ENCODE peak calls at places on chromosomes 13 and 19, in four cellular contexts. Z, P, N and A are unnamed samples. For H3K4me1, the result is how much of the 10 kb centered on the place peaks cover.

GRCh38 chr13:73077867-73078266 is 19.1 kb downstream of the KLF5 start:
- DNase-seq in Z (no peak), P (no peak), N (no peak), A (no peak)

GRCh38 chr13:49791214-49791752 is 1.2 kb downstream of the KPNA3 start:
- DNase-seq in Z (no peak), P (peak), N (no peak), A (peak)

GRCh38 chr13:103516009-103516795 is 450.0 kb upstream of the SLC10A2 start:
- DNase-seq in Z (no peak), P (no peak), N (no peak), A (no peak)

GRCh38 chr19:16678498-16678897 is 17.6 kb downstream of the TMEM38A start:
- DNase-seq in Z (no peak), P (no peak), N (no peak), A (no peak)

GRCh38 chr19:58538257-58539168 is 5.4 kb upstream of the TRIM28 start:
- DNase-seq in Z (no peak), P (no peak), N (peak), A (no peak)

GRCh38 chr13:24228852-24229458 is 68.4 kb downstream of the SPATA13 start:
- DNase-seq in Z (no peak), P (peak), N (no peak), A (no peak)

GRCh38 chr19:29546583-29547190 is 20.9 kb downstream of the VSTM2B start:
- DNase-seq in Z (no peak), P (no peak), N (no peak), A (no peak)

GRCh38 chr19:11505032-11505503 is 571 bp downstream of the ZNF653 start:
- DNase-seq in Z (peak), P (peak), N (peak), A (peak)

GRCh38 chr19:17766543-17767131 is 15.4 kb downstream of the FCHO1 start:
- DNase-seq in Z (peak), P (peak), N (peak), A (peak)

GRCh38 chr13:48561461-48562224 is 28.8 kb upstream of the RCBTB2 start:
- DNase-seq in Z (no peak), P (no peak), N (no peak), A (no peak)

GRCh38 chr19:55493650-55494171 is 5.5 kb downstream of the SSC5D start:
- DNase-seq in Z (no peak), P (no peak), N (no peak), A (no peak)

GRCh38 chr19:32404939-32405430 is 585 bp upstream of the DPY19L3 start:
- DNase-seq in Z (peak), P (no peak), N (peak), A (peak)

GRCh38 chr13:113152894-113153809 is 5.3 kb upstream of the PROZ start:
- DNase-seq in Z (peak), P (peak), N (peak), A (peak)

GRCh38 chr13:75135325-75135825 is 346.6 kb downstream of the TBC1D4 start:
- DNase-seq in Z (no peak), P (peak), N (no peak), A (no peak)

GRCh38 chr19:33654840-33655508 is 33.2 kb downstream of the CHST8 start:
- DNase-seq in Z (no peak), P (no peak), N (peak), A (no peak)

GRCh38 chr13:33145667-33146066 is 129.4 kb downstream of the KL start:
- DNase-seq in Z (no peak), P (no peak), N (no peak), A (no peak)

GRCh38 chr19:40800339-40800996 is 1.5 kb downstream of the EGLN2 start:
- DNase-seq in Z (no peak), P (no peak), N (no peak), A (no peak)

GRCh38 chr13:30222253-30222652 is 85.1 kb downstream of the KATNAL1 start:
- DNase-seq in Z (no peak), P (no peak), N (no peak), A (no peak)

GRCh38 chr19:7744199-7744786 is 3.0 kb downstream of the CD209 start:
- DNase-seq in Z (no peak), P (no peak), N (no peak), A (no peak)

GRCh38 chr13:31038834-31039552 is 106.5 kb downstream of the TEX26 start:
- DNase-seq in Z (no peak), P (no peak), N (no peak), A (no peak)

DNA sequence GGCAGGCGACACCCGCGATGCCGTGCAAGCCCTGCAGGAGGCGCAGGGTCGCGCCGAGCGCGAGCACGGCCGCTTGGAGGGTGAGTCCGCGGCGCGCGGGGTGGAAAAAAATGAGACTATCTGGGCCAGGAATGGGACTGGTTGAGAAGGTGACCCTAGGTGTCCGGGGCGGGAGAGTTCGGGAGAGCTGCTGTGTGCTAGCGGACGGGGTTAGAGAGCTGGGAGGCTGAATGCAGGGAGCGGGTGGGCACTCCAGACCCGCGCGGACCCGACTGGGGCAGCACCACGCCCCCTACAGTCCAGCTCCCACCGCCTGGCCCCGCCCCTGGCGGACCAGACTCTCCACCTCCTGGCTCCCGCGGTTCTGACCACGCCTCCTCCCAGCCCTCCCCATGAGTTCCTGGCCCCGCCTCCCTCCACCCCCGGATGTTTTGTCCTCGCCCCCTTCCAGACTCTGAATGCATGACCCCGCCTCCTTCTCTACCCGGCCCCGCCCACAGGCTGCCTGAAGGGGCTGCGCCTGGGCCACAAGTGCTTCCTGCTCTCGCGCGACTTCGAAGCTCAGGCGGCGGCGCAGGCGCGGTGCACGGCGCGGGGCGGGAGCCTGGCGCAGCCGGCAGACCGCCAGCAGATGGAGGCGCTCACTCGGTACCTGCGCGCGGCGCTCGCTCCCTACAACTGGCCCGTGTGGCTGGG is 1.5 kb downstream of the CLEC11A start:
- DNase-seq in Z (peak), P (peak), N (peak), A (peak)
- TF ChIP-seq EP300 in Z (no peak), P (no peak), N (no peak), A (no peak)

GRCh38 chr19:46950526-46951235 is 69.0 kb upstream of the NPAS1 start:
- DNase-seq in Z (no peak), P (no peak), N (no peak), A (no peak)
- H3K4me1 ChIP-seq in Z (half or more), P (half or more), N (half or more), A (half or more)

DNA sequence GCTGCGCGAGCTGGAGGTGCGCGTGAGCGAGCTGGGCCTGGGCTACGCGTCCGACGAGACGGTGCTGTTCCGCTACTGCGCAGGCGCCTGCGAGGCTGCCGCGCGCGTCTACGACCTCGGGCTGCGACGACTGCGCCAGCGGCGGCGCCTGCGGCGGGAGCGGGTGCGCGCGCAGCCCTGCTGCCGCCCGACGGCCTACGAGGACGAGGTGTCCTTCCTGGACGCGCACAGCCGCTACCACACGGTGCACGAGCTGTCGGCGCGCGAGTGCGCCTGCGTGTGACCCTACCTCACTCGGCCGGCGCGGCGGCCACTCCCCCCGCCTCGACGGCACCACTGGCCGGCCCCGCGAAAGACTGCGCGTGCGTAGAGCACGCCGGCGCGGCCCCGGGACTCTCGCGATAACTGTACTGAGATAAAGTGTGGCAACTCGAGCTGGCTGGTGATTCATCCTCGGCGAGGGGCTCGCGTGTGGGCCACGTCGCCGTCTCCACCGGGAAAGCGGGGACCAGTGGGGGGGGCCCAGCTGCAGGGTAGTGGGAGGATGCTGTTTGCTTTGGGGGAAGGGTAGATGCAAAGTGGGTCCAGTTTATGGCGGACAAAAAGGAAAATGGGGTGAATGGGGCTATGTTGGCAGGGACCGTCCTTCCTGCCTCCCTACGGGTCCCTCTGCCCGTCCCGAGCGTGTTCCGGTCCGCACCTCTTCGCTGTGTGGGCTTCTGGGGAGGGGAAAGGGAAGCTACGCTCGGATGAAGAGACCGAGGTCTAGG is 11.4 kb downstream of the FUT6 start:
- DNase-seq in Z (peak), P (peak), N (peak), A (peak)
- H3K27ac ChIP-seq in Z (peak), P (peak), N (peak), A (peak)

GRCh38 chr13:107994137-107994536 is 221.2 kb downstream of the LIG4 start:
- DNase-seq in Z (no peak), P (no peak), N (no peak), A (no peak)
- TF ChIP-seq EP300 in Z (no peak), P (no peak), N (no peak), A (no peak)

GRCh38 chr13:51916419-51916818 is 54.6 kb downstream of the CCDC70 start:
- DNase-seq in Z (no peak), P (no peak), N (no peak), A (no peak)
- H3K4me1 ChIP-seq in Z (under half), P (under half), N (under half), A (under half)

DNA sequence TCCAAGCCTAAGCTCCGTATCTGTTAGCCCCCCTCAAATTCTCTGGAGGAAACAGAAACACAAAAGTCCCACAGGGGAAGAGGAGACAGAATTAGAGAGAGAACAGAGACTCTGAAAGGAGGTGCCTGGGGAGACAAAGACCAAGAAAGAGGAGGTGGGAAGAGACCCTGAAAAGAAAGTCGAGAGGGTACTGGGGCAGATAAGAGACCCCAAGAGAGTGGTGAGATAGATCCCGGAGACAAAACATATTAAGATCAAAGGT is 919 bp upstream of the GRWD1 start:
- DNase-seq in Z (no peak), P (no peak), N (no peak), A (no peak)
- H3K27ac ChIP-seq in Z (peak), P (peak), N (peak), A (peak)

DNA sequence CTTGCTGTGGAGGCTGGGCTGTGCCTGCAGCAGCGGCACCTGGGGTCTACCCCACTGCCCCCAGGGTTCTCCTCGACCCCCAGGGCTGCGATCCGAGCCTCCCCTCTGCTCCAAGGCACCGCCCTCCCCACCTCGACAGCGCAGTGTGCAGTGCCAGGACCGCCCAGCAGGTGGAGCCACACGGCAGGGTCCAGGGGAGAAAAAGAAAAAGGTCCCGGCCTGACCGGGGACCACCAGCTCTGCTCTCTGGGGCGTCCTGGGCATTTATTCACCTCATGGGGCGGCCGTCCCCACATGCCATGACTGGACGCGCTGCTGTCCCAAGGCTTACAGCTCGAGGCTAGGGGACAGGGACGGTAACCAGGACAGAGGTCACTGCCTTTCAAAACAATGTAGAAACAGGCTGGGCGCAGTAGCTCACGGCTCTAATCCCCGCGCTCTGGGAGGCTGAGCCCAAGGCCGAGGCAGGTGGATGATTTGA is 10.6 kb downstream of the REXO1 start:
- DNase-seq in Z (no peak), P (no peak), N (peak), A (peak)
- TF ChIP-seq EP300 in Z (no peak), P (no peak), N (no peak), A (no peak)

GRCh38 chr13:40673061-40673397 is 6.6 kb upstream of the FOXO1 start:
- DNase-seq in Z (no peak), P (no peak), N (no peak), A (no peak)
- H3K4me1 ChIP-seq in Z (under half), P (under half), N (under half), A (under half)